ENCODE peak calls at places on chromosome 13, in nine cellular contexts. I, V, J, U, A, T, Z, E and B are unnamed samples.
A peak's percentile ranks its signal among the peaks of the same experiment; 100 is the strongest.

GRCh38 chr13:71218960-71219359 is 648.0 kb downstream of the DACH1 start:
- DNase-seq in I (no peak), V (no peak), J (no peak), U (no peak), A (no peak), T (no peak), Z (no peak), E (no peak), B (no peak)

GRCh38 chr13:43785166-43785680 is 1.5 kb downstream of the ENOX1 start:
- DNase-seq in I (no peak), V (no peak), J (no peak), U (no peak), A (no peak), T (no peak), Z (no peak), E (no peak), B (no peak)

GRCh38 chr13:20702945-20703784 is at the start of gene IL17D:
- DNase-seq in I (no peak), V (no peak), J (no peak), U (peak; percentile 62), A (peak; percentile 67), T (no peak), Z (peak; percentile 60), E (peak; percentile 62), B (no peak)

GRCh38 chr13:27730191-27730590 is 62.1 kb upstream of the GSX1 start:
- DNase-seq in I (no peak), V (no peak), J (no peak), U (no peak), A (no peak), T (no peak), Z (no peak), E (no peak), B (no peak)

GRCh38 chr13:25375727-25376358 is 4.1 kb downstream of the ATP8A2 start:
- DNase-seq in I (no peak), V (no peak), J (peak; percentile 20), U (peak; percentile 71), A (no peak), T (peak; percentile 33), Z (peak; percentile 62), E (peak; percentile 52), B (no peak)

GRCh38 chr13:111423168-111423785 is 102.8 kb downstream of the TEX29 start:
- DNase-seq in I (no peak), V (no peak), J (no peak), U (no peak), A (no peak), T (no peak), Z (no peak), E (no peak), B (no peak)

GRCh38 chr13:102495663-102496062 is 93.8 kb upstream of the FGF14 start:
- DNase-seq in I (no peak), V (no peak), J (no peak), U (no peak), A (no peak), T (no peak), Z (no peak), E (no peak), B (no peak)

GRCh38 chr13:28373803-28374202 is 121.1 kb downstream of the FLT1 start:
- DNase-seq in I (no peak), V (no peak), J (no peak), U (no peak), A (no peak), T (no peak), Z (no peak), E (no peak), B (peak; percentile 15)

GRCh38 chr13:79307866-79308298 is 98.2 kb downstream of the RBM26 start:
- DNase-seq in I (no peak), V (no peak), J (no peak), U (no peak), A (peak; percentile 47), T (no peak), Z (peak; percentile 67), E (no peak), B (no peak)

GRCh38 chr13:33101835-33102234 is 85.6 kb downstream of the KL start:
- DNase-seq in I (no peak), V (no peak), J (no peak), U (no peak), A (no peak), T (no peak), Z (no peak), E (no peak), B (no peak)

GRCh38 chr13:105050696-105051095 is 1484.8 kb downstream of the EFNB2 start:
- DNase-seq in I (no peak), V (no peak), J (no peak), U (no peak), A (no peak), T (no peak), Z (peak; percentile 58), E (no peak), B (no peak)

GRCh38 chr13:39410089-39410901 is 192.7 kb downstream of the LHFPL6 start:
- DNase-seq in I (no peak), V (no peak), J (no peak), U (peak; percentile 66), A (no peak), T (no peak), Z (peak; percentile 32), E (no peak), B (peak; percentile 30)

GRCh38 chr13:77919351-77920294 is 992 bp upstream of the EDNRB start:
- DNase-seq in I (no peak), V (peak; percentile 57), J (no peak), U (peak; percentile 36), A (peak; percentile 46), T (peak; percentile 39), Z (peak; percentile 26), E (no peak), B (no peak)

GRCh38 chr13:34654203-34654602 is 287.9 kb upstream of the NBEA start:
- DNase-seq in I (no peak), V (no peak), J (no peak), U (peak; percentile 15), A (no peak), T (no peak), Z (no peak), E (no peak), B (no peak)

GRCh38 chr13:112828082-112828699 is 138.4 kb downstream of the ATP11A start:
- DNase-seq in I (no peak), V (no peak), J (no peak), U (no peak), A (no peak), T (no peak), Z (no peak), E (no peak), B (no peak)

GRCh38 chr13:20058476-20058875 is 99.9 kb downstream of the ZMYM2 start:
- DNase-seq in I (no peak), V (no peak), J (no peak), U (no peak), A (no peak), T (no peak), Z (no peak), E (no peak), B (no peak)

GRCh38 chr13:32911506-32911905 is 104.7 kb upstream of the KL start:
- DNase-seq in I (no peak), V (no peak), J (no peak), U (peak; percentile 64), A (no peak), T (no peak), Z (peak; percentile 57), E (no peak), B (no peak)

GRCh38 chr13:26616126-26616525 is 58.6 kb downstream of the WASF3 start:
- DNase-seq in I (no peak), V (no peak), J (no peak), U (peak; percentile 60), A (no peak), T (no peak), Z (peak; percentile 45), E (no peak), B (no peak)

GRCh38 chr13:113535381-113535781 is 44.9 kb upstream of the DCUN1D2 start:
- DNase-seq in I (no peak), V (no peak), J (no peak), U (no peak), A (peak; percentile 3), T (no peak), Z (no peak), E (no peak), B (no peak)

GRCh38 chr13:51523082-51523518 is 61.2 kb upstream of the WDFY2 start:
- DNase-seq in I (no peak), V (peak; percentile 55), J (no peak), U (peak; percentile 62), A (no peak), T (peak; percentile 31), Z (peak; percentile 72), E (no peak), B (no peak)

GRCh38 chr13:42835012-42835411 is 53.6 kb downstream of the FAM216B start:
- DNase-seq in I (no peak), V (no peak), J (no peak), U (no peak), A (no peak), T (no peak), Z (no peak), E (no peak), B (no peak)

GRCh38 chr13:40231311-40231710 is 435.1 kb downstream of the FOXO1 start:
- DNase-seq in I (no peak), V (no peak), J (no peak), U (no peak), A (no peak), T (no peak), Z (no peak), E (no peak), B (no peak)

GRCh38 chr13:37090912-37091311 is 14.6 kb downstream of the CSNK1A1L start:
- DNase-seq in I (no peak), V (no peak), J (no peak), U (no peak), A (no peak), T (no peak), Z (peak; percentile 5), E (no peak), B (no peak)

GRCh38 chr13:31227063-31227462 is 27.3 kb downstream of the B3GLCT start:
- DNase-seq in I (no peak), V (no peak), J (no peak), U (peak; percentile 20), A (no peak), T (no peak), Z (peak; percentile 39), E (no peak), B (no peak)

GRCh38 chr13:88895261-88895941 is 1224.2 kb downstream of the SLITRK5 start:
- DNase-seq in I (no peak), V (no peak), J (no peak), U (no peak), A (no peak), T (no peak), Z (no peak), E (no peak), B (no peak)

GRCh38 chr13:26019241-26019640 is 32.6 kb downstream of the SHISA2 start:
- DNase-seq in I (no peak), V (no peak), J (no peak), U (no peak), A (no peak), T (no peak), Z (no peak), E (no peak), B (no peak)

GRCh38 chr13:110237895-110238294 is 69.1 kb downstream of the COL4A1 start:
- DNase-seq in I (no peak), V (no peak), J (no peak), U (no peak), A (no peak), T (no peak), Z (no peak), E (no peak), B (no peak)

GRCh38 chr13:28754698-28755545 is 36.2 kb upstream of the SLC46A3 start:
- DNase-seq in I (no peak), V (no peak), J (no peak), U (no peak), A (no peak), T (peak; percentile 42), Z (peak; percentile 71), E (no peak), B (no peak)

GRCh38 chr13:44013666-44014291 is 134.1 kb downstream of the LACC1 start:
- DNase-seq in I (no peak), V (no peak), J (no peak), U (peak; percentile 32), A (no peak), T (no peak), Z (peak; percentile 78), E (no peak), B (no peak)